ENCODE peak calls at places on chromosomes 13 and 19, in seven cellular contexts. U is psoas muscle, S is left ventricle myocardium superior, J is KBM-7, W is GOT3, A is NCI-H2081, R is occipital lobe. T is an unnamed sample.

GRCh38 chr19:6738726-6739389 is 622 bp upstream of the TRIP10 start:
- DNase-seq in U (peak), S (peak), J (no peak), W (no peak), A (no peak), R (no peak), T (no peak)

GRCh38 chr13:25978961-25979360 is 72.9 kb downstream of the SHISA2 start:
- DNase-seq in U (no peak), S (no peak), J (no peak), W (no peak), A (no peak), R (no peak), T (no peak)

GRCh38 chr19:36214388-36215275 is at the start of the genes ZNF146 and ZNF565:
- DNase-seq in U (peak), S (peak), J (peak), W (peak), A (peak), R (peak), T (peak)

GRCh38 chr13:85567909-85568308 is 231.3 kb downstream of the SLITRK6 start:
- DNase-seq in U (no peak), S (no peak), J (no peak), W (no peak), A (no peak), R (no peak), T (no peak)

GRCh38 chr19:7605490-7606222 is 10.0 kb downstream of the CAMSAP3 start:
- DNase-seq in U (no peak), S (no peak), J (peak), W (no peak), A (no peak), R (no peak), T (no peak)

GRCh38 chr19:46201413-46202310 is 27.9 kb upstream of the IGFL1 start:
- DNase-seq in U (no peak), S (no peak), J (no peak), W (no peak), A (no peak), R (no peak), T (no peak)

GRCh38 chr19:13033819-13034611 is 38.7 kb downstream of the NFIX start:
- DNase-seq in U (peak), S (peak), J (peak), W (no peak), A (peak), R (peak), T (no peak)

GRCh38 chr13:23462815-23463559 is 29.5 kb upstream of the SACS start:
- DNase-seq in U (no peak), S (no peak), J (no peak), W (no peak), A (no peak), R (no peak), T (no peak)

GRCh38 chr13:37753776-37754175 is 115.8 kb downstream of the TRPC4 start:
- DNase-seq in U (no peak), S (no peak), J (no peak), W (no peak), A (no peak), R (no peak), T (no peak)

GRCh38 chr13:48304132-48304876 is 753 bp downstream of the RB1 start:
- DNase-seq in U (peak), S (peak), J (peak), W (no peak), A (peak), R (no peak), T (no peak)